ENCODE peak calls at places on chromosomes 11 and 22, in seven cellular contexts. One of them, this sample, is unnamed.

GRCh38 chr11:88402784-88403183 is 65.2 kb upstream of the CTSC start:
- DNase-seq in mammary epithelial cell: no peak
- DNase-seq in astrocyte: peak; percentile 60
- DNase-seq in GM23248: peak; percentile 75
- DNase-seq in hepatocyte: no peak
- DNase-seq in PC-3: peak; percentile 67
- DNase-seq in fibroblast of lung: peak; percentile 18
- DNase-seq in this sample: no peak

GRCh38 chr11:107606122-107606521 is 15.2 kb downstream of the ELMOD1 start:
- DNase-seq in astrocyte: no peak
- DNase-seq in GM23248: no peak
- DNase-seq in mammary epithelial cell: no peak
- DNase-seq in hepatocyte: no peak
- DNase-seq in fibroblast of lung: no peak
- DNase-seq in PC-3: peak; percentile 48
- DNase-seq in this sample: no peak

GRCh38 chr11:110490886-110491285 is 61.1 kb downstream of the FDX1 start:
- DNase-seq in fibroblast of lung: peak; percentile 86
- DNase-seq in GM23248: peak; percentile 85
- DNase-seq in astrocyte: peak; percentile 51
- DNase-seq in PC-3: peak; percentile 69
- DNase-seq in hepatocyte: no peak
- DNase-seq in mammary epithelial cell: peak; percentile 61
- DNase-seq in this sample: no peak

GRCh38 chr11:132347156-132348090 is 977.0 kb downstream of the NTM start:
- DNase-seq in fibroblast of lung: no peak
- DNase-seq in hepatocyte: no peak
- DNase-seq in astrocyte: no peak
- DNase-seq in GM23248: no peak
- DNase-seq in mammary epithelial cell: no peak
- DNase-seq in PC-3: no peak
- DNase-seq in this sample: no peak

GRCh38 chr11:106295974-106296373 is 218.5 kb downstream of the AASDHPPT start:
- DNase-seq in fibroblast of lung: no peak
- DNase-seq in hepatocyte: no peak
- DNase-seq in PC-3: no peak
- DNase-seq in astrocyte: no peak
- DNase-seq in GM23248: no peak
- DNase-seq in mammary epithelial cell: no peak
- DNase-seq in this sample: no peak

GRCh38 chr22:38017939-38018885 is 33.9 kb upstream of the SOX10 start:
- DNase-seq in astrocyte: no peak
- DNase-seq in GM23248: no peak
- DNase-seq in hepatocyte: no peak
- DNase-seq in fibroblast of lung: no peak
- DNase-seq in mammary epithelial cell: no peak
- DNase-seq in PC-3: no peak
- DNase-seq in this sample: no peak

GRCh38 chr22:17777005-17777716 is 2.9 kb upstream of the BID start:
- DNase-seq in fibroblast of lung: no peak
- DNase-seq in astrocyte: no peak
- DNase-seq in mammary epithelial cell: no peak
- DNase-seq in GM23248: no peak
- DNase-seq in hepatocyte: no peak
- DNase-seq in PC-3: no peak
- DNase-seq in this sample: peak; percentile 53

GRCh38 chr11:2302844-2303626 is 1.2 kb downstream of the TSPAN32 start:
- DNase-seq in hepatocyte: peak; percentile 19
- DNase-seq in astrocyte: no peak
- DNase-seq in mammary epithelial cell: no peak
- DNase-seq in GM23248: no peak
- DNase-seq in fibroblast of lung: no peak
- DNase-seq in PC-3: no peak
- DNase-seq in this sample: no peak

GRCh38 chr11:27291302-27291889 is 71.6 kb downstream of the CCDC34 start:
- DNase-seq in hepatocyte: peak; percentile 28
- DNase-seq in GM23248: peak; percentile 12
- DNase-seq in PC-3: peak; percentile 22
- DNase-seq in astrocyte: no peak
- DNase-seq in fibroblast of lung: no peak
- DNase-seq in mammary epithelial cell: peak; percentile 62
- DNase-seq in this sample: no peak

GRCh38 chr11:67045314-67045713 is 11.3 kb upstream of the RHOD start:
- DNase-seq in mammary epithelial cell: peak; percentile 89
- DNase-seq in astrocyte: peak; percentile 92
- DNase-seq in PC-3: peak; percentile 90
- DNase-seq in GM23248: peak; percentile 95
- DNase-seq in fibroblast of lung: peak; percentile 85
- DNase-seq in hepatocyte: no peak
- DNase-seq in this sample: no peak

GRCh38 chr11:130781906-130782305 is 134.4 kb downstream of the SNX19 start:
- DNase-seq in mammary epithelial cell: peak; percentile 76
- DNase-seq in PC-3: peak; percentile 94
- DNase-seq in hepatocyte: no peak
- DNase-seq in GM23248: peak; percentile 94
- DNase-seq in astrocyte: peak; percentile 78
- DNase-seq in fibroblast of lung: peak; percentile 35
- DNase-seq in this sample: no peak

GRCh38 chr11:7498193-7498592 is 12.9 kb downstream of the OLFML1 start:
- DNase-seq in fibroblast of lung: no peak
- DNase-seq in PC-3: no peak
- DNase-seq in astrocyte: no peak
- DNase-seq in GM23248: no peak
- DNase-seq in hepatocyte: no peak
- DNase-seq in mammary epithelial cell: no peak
- DNase-seq in this sample: no peak

GRCh38 chr11:108115495-108116140 is 5.7 kb upstream of the ACAT1 start:
- DNase-seq in PC-3: peak; percentile 96
- DNase-seq in astrocyte: peak; percentile 80
- DNase-seq in mammary epithelial cell: peak; percentile 86
- DNase-seq in fibroblast of lung: peak; percentile 91
- DNase-seq in hepatocyte: peak; percentile 59
- DNase-seq in GM23248: peak; percentile 83
- DNase-seq in this sample: no peak

GRCh38 chr11:73426184-73426845 is 50.1 kb downstream of the RELT start:
- DNase-seq in fibroblast of lung: peak; percentile 26
- DNase-seq in GM23248: peak; percentile 24
- DNase-seq in hepatocyte: no peak
- DNase-seq in mammary epithelial cell: no peak
- DNase-seq in astrocyte: peak; percentile 69
- DNase-seq in PC-3: no peak
- DNase-seq in this sample: no peak

GRCh38 chr11:5992604-5993251 is 5.9 kb upstream of the OR52L1 start:
- DNase-seq in GM23248: peak; percentile 58
- DNase-seq in mammary epithelial cell: peak; percentile 18
- DNase-seq in hepatocyte: peak; percentile 37
- DNase-seq in fibroblast of lung: peak; percentile 4
- DNase-seq in astrocyte: no peak
- DNase-seq in PC-3: peak; percentile 33
- DNase-seq in this sample: peak; percentile 6

GRCh38 chr11:10975287-10975721 is 117.5 kb upstream of the ZBED5 start:
- DNase-seq in mammary epithelial cell: peak; percentile 11
- DNase-seq in hepatocyte: peak; percentile 37
- DNase-seq in fibroblast of lung: no peak
- DNase-seq in astrocyte: peak; percentile 3
- DNase-seq in GM23248: peak; percentile 16
- DNase-seq in PC-3: no peak
- DNase-seq in this sample: no peak

GRCh38 chr11:72684236-72684912 is 10.2 kb upstream of the PDE2A start:
- DNase-seq in PC-3: peak; percentile 82
- DNase-seq in astrocyte: peak; percentile 40
- DNase-seq in mammary epithelial cell: peak; percentile 53
- DNase-seq in hepatocyte: peak; percentile 78
- DNase-seq in GM23248: peak; percentile 89
- DNase-seq in fibroblast of lung: peak; percentile 69
- DNase-seq in this sample: peak; percentile 49

GRCh38 chr22:47332246-47332980 is 570.0 kb downstream of the TBC1D22A start:
- DNase-seq in GM23248: no peak
- DNase-seq in mammary epithelial cell: no peak
- DNase-seq in PC-3: no peak
- DNase-seq in fibroblast of lung: no peak
- DNase-seq in astrocyte: no peak
- DNase-seq in hepatocyte: no peak
- DNase-seq in this sample: no peak

GRCh38 chr11:26344647-26345046 is 12.7 kb downstream of the ANO3 start:
- DNase-seq in astrocyte: peak; percentile 4
- DNase-seq in mammary epithelial cell: no peak
- DNase-seq in PC-3: no peak
- DNase-seq in fibroblast of lung: peak; percentile 59
- DNase-seq in GM23248: peak; percentile 60
- DNase-seq in hepatocyte: no peak
- DNase-seq in this sample: no peak

GRCh38 chr11:106691807-106692365 is 326.4 kb downstream of the GUCY1A2 start:
- DNase-seq in GM23248: peak; percentile 12
- DNase-seq in mammary epithelial cell: no peak
- DNase-seq in PC-3: peak; percentile 50
- DNase-seq in hepatocyte: no peak
- DNase-seq in astrocyte: peak; percentile 29
- DNase-seq in fibroblast of lung: peak; percentile 27
- DNase-seq in this sample: no peak

GRCh38 chr11:23991140-23991539 is 505.7 kb upstream of the LUZP2 start:
- DNase-seq in fibroblast of lung: peak; percentile 76
- DNase-seq in PC-3: no peak
- DNase-seq in GM23248: peak; percentile 36
- DNase-seq in astrocyte: peak; percentile 85
- DNase-seq in hepatocyte: no peak
- DNase-seq in mammary epithelial cell: no peak
- DNase-seq in this sample: no peak

GRCh38 chr11:76850815-76851214 is 9.9 kb upstream of the ACER3 start:
- DNase-seq in GM23248: peak; percentile 36
- DNase-seq in mammary epithelial cell: no peak
- DNase-seq in PC-3: no peak
- DNase-seq in astrocyte: no peak
- DNase-seq in hepatocyte: no peak
- DNase-seq in fibroblast of lung: no peak
- DNase-seq in this sample: no peak

GRCh38 chr11:6233984-6234313 is 487 bp downstream of the FHIP1B start:
- DNase-seq in fibroblast of lung: no peak
- DNase-seq in GM23248: peak; percentile 49
- DNase-seq in hepatocyte: no peak
- DNase-seq in astrocyte: no peak
- DNase-seq in mammary epithelial cell: no peak
- DNase-seq in PC-3: no peak
- DNase-seq in this sample: no peak

GRCh38 chr22:28029201-28029948 is 110.3 kb upstream of the PITPNB start:
- DNase-seq in fibroblast of lung: peak; percentile 65
- DNase-seq in hepatocyte: no peak
- DNase-seq in astrocyte: peak; percentile 46
- DNase-seq in PC-3: peak; percentile 79
- DNase-seq in mammary epithelial cell: no peak
- DNase-seq in GM23248: peak; percentile 27
- DNase-seq in this sample: no peak

GRCh38 chr11:10488121-10488580 is 33.1 kb downstream of the AMPD3 start:
- DNase-seq in mammary epithelial cell: peak; percentile 84
- DNase-seq in GM23248: no peak
- DNase-seq in hepatocyte: no peak
- DNase-seq in astrocyte: no peak
- DNase-seq in fibroblast of lung: no peak
- DNase-seq in PC-3: peak; percentile 88
- DNase-seq in this sample: no peak

DNA sequence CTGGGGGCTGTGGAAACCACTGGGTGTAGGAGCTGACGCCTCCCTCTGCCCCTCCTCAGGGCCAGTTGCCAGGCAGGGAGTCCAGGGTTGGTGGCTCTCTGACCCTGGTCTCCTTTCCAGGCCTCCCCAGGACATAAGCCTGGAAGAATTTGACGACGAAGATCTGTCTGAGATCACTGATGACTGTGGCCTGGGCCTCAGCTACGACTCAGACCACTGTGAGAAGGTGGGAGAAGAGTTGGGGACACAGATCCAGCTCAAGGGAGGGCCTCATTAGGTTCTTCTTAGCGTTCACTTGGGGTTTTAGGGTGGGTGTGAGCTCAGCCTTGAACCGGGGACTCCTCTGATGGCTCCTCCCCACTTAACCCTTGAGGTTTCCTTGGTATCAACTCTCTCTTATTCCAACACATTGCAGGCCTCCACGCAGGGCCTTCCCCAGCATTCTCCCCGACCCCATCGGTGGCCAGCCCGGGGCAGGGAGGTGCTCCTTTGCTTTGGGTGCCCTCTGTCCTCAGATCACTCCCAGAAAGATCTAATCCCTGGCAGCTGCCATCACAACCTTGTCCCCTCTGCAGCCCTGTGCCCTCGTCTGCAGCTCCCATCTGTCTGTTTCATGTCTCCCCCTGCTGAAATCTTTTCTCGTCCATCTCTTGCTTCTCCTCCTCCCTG is 1.2 kb downstream of the MAPK8IP2 start:
- DNase-seq in GM23248: peak; percentile 35
- DNase-seq in PC-3: no peak
- DNase-seq in mammary epithelial cell: no peak
- DNase-seq in fibroblast of lung: no peak
- DNase-seq in hepatocyte: no peak
- DNase-seq in astrocyte: no peak
- DNase-seq in this sample: no peak
- TF ChIP-seq EZH2 in GM23248: peak; percentile 55
- TF ChIP-seq EZH2 in PC-3: no peak
- TF ChIP-seq EZH2 in mammary epithelial cell: no peak
- TF ChIP-seq EZH2 in fibroblast of lung: no peak
- TF ChIP-seq EZH2 in hepatocyte: no peak
- TF ChIP-seq EZH2 in astrocyte: no peak
- TF ChIP-seq EZH2 in this sample: no peak

GRCh38 chr11:31813961-31814868 is 3.1 kb upstream of the PAX6 start:
- DNase-seq in hepatocyte: no peak
- DNase-seq in fibroblast of lung: no peak
- DNase-seq in mammary epithelial cell: no peak
- DNase-seq in PC-3: peak; percentile 12
- DNase-seq in GM23248: no peak
- DNase-seq in astrocyte: peak; percentile 23
- DNase-seq in this sample: no peak
- TF ChIP-seq EZH2 in hepatocyte: no peak
- TF ChIP-seq EZH2 in fibroblast of lung: peak; percentile 82
- TF ChIP-seq EZH2 in mammary epithelial cell: peak; percentile 66
- TF ChIP-seq EZH2 in PC-3: no peak
- TF ChIP-seq EZH2 in GM23248: peak; percentile 91
- TF ChIP-seq EZH2 in astrocyte: peak; percentile 71
- TF ChIP-seq EZH2 in this sample: no peak

DNA sequence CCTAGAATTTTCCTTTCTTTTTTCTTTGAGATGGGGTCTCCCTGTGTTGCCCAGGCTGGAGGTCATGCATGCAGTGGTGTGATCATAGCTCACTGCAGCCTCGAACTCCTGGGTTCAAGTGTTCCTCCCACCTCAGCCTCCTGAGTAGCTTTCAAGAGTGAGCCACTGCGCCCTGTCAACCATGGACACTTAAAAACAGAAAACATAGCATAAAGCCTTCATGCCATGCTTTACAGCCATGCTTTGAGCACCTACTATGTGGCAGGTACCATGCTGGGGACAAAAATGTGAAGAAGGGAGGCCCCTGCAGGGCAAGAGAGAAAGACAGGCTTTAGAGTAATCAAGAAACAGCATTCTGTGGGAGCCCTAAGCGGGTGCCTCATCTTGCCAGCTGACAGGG is 13.7 kb upstream of the GNB1L start:
- DNase-seq in PC-3: no peak
- DNase-seq in hepatocyte: no peak
- DNase-seq in astrocyte: no peak
- DNase-seq in mammary epithelial cell: no peak
- DNase-seq in fibroblast of lung: no peak
- DNase-seq in GM23248: no peak
- DNase-seq in this sample: no peak
- TF ChIP-seq EZH2 in PC-3: no peak
- TF ChIP-seq EZH2 in hepatocyte: no peak
- TF ChIP-seq EZH2 in astrocyte: no peak
- TF ChIP-seq EZH2 in mammary epithelial cell: no peak
- TF ChIP-seq EZH2 in fibroblast of lung: no peak
- TF ChIP-seq EZH2 in GM23248: no peak
- TF ChIP-seq EZH2 in this sample: no peak

GRCh38 chr11:19777342-19778102 is 64.9 kb downstream of the NAV2 start:
- DNase-seq in mammary epithelial cell: peak; percentile 63
- DNase-seq in fibroblast of lung: peak; percentile 42
- DNase-seq in astrocyte: peak; percentile 70
- DNase-seq in hepatocyte: peak; percentile 69
- DNase-seq in GM23248: peak; percentile 62
- DNase-seq in PC-3: peak; percentile 60
- DNase-seq in this sample: peak; percentile 13
- TF ChIP-seq EZH2 in mammary epithelial cell: no peak
- TF ChIP-seq EZH2 in fibroblast of lung: no peak
- TF ChIP-seq EZH2 in astrocyte: no peak
- TF ChIP-seq EZH2 in hepatocyte: no peak
- TF ChIP-seq EZH2 in GM23248: no peak
- TF ChIP-seq EZH2 in PC-3: no peak
- TF ChIP-seq EZH2 in this sample: peak; percentile 73

This sample was measured in HepG2.